ENCODE peak calls at places on chromosomes 6 and 20, in seven cellular contexts. W is T-helper 1 cell; J is NCI-H1105 treated with DMSO at 0.1 percent for 48 hours; S is stimulated activated naive CD8-positive, alpha-beta T cell treated with anti-CD3 and anti-CD28 coated beads, Interleukin-15, Interleukin-2, amounts not matched to agents 100 U/mL and 50 U/mL, for 24 hours; U is ureter; G is T-helper 17 cell; D is heart right ventricle. Z is an unnamed sample.

GRCh38 chr6:474454-475185 is 83.1 kb downstream of the IRF4 start:
- DNase-seq in W (peak), J (no peak), S (peak), U (no peak), G (peak), D (no peak), Z (no peak)

GRCh38 chr6:24981385-24981758 is 45.6 kb upstream of the RIPOR2 start:
- DNase-seq in W (no peak), J (no peak), S (no peak), U (no peak), G (no peak), D (no peak), Z (no peak)

GRCh38 chr20:44727039-44727438 is 11.9 kb downstream of the CCN5 start:
- DNase-seq in W (no peak), J (no peak), S (no peak), U (no peak), G (no peak), D (no peak), Z (no peak)

GRCh38 chr20:56202493-56203077 is 45.9 kb upstream of the MC3R start:
- DNase-seq in W (no peak), J (peak), S (no peak), U (no peak), G (no peak), D (no peak), Z (no peak)

GRCh38 chr6:89966913-89967312 is 72.6 kb downstream of the GJA10 start:
- DNase-seq in W (no peak), J (no peak), S (no peak), U (no peak), G (no peak), D (no peak), Z (no peak)

GRCh38 chr6:152121910-152122309 is 314.4 kb downstream of the ESR1 start:
- DNase-seq in W (no peak), J (no peak), S (no peak), U (no peak), G (no peak), D (no peak), Z (no peak)

GRCh38 chr20:24502661-24503060 is 33.2 kb downstream of the SYNDIG1 start:
- DNase-seq in W (no peak), J (no peak), S (no peak), U (no peak), G (no peak), D (no peak), Z (no peak)

GRCh38 chr6:134636221-134636830 is 313.6 kb downstream of the ALDH8A1 start:
- DNase-seq in W (peak), J (peak), S (peak), U (no peak), G (peak), D (no peak), Z (no peak)

GRCh38 chr6:11317885-11318771 is 85.7 kb upstream of the NEDD9 start:
- DNase-seq in W (peak), J (no peak), S (peak), U (peak), G (peak), D (peak), Z (no peak)

Z was measured in left lung.